ENCODE peak calls at places on chromosomes 11 and 22, in four cellular contexts. B is KBM-7, N is NCI-H524 treated with DMSO at 0.1 percent for 48 hours, A is erythroblast. Z is an unnamed sample.

GRCh38 chr22:46584081-46584903 is 35.9 kb upstream of the GRAMD4 start:
- DNase-seq in B (no peak), N (no peak), A (no peak), Z (no peak)

GRCh38 chr11:63670738-63671321 is 346 bp downstream of the ATL3 start:
- DNase-seq in B (no peak), N (no peak), A (peak), Z (peak)

GRCh38 chr22:29083576-29084566 is 11.0 kb downstream of the KREMEN1 start:
- DNase-seq in B (no peak), N (no peak), A (no peak), Z (peak)

GRCh38 chr22:48138427-48138826 is 1376.0 kb downstream of the TBC1D22A start:
- DNase-seq in B (no peak), N (no peak), A (no peak), Z (no peak)

GRCh38 chr22:24051028-24051427 is 39.9 kb downstream of the CABIN1 start:
- DNase-seq in B (no peak), N (no peak), A (no peak), Z (no peak)

GRCh38 chr11:87870081-87870480 is 305.2 kb downstream of the RAB38 start:
- DNase-seq in B (no peak), N (no peak), A (no peak), Z (no peak)

GRCh38 chr11:82775736-82776346 is 42.2 kb upstream of the FAM181B start:
- DNase-seq in B (peak), N (no peak), A (peak), Z (peak)

GRCh38 chr11:65410936-65411680 is 11.5 kb upstream of the NEAT1 start:
- DNase-seq in B (no peak), N (no peak), A (no peak), Z (no peak)

GRCh38 chr11:82864268-82864667 is 36.0 kb downstream of the PRCP start:
- DNase-seq in B (peak), N (peak), A (peak), Z (peak)

GRCh38 chr22:45429921-45430775 is 16.7 kb downstream of the RIBC2 start:
- DNase-seq in B (no peak), N (no peak), A (no peak), Z (no peak)

GRCh38 chr11:60970369-60970774 is 1.1 kb upstream of the CD6 start:
- DNase-seq in B (peak), N (no peak), A (peak), Z (peak)

GRCh38 chr11:91804057-91804456 is 420.6 kb upstream of the FAT3 start:
- DNase-seq in B (no peak), N (no peak), A (no peak), Z (peak)

GRCh38 chr11:13535819-13536218 is 40.0 kb upstream of the PTH start:
- DNase-seq in B (peak), N (no peak), A (peak), Z (peak)

GRCh38 chr22:43666511-43666910 is 145.6 kb downstream of the EFCAB6 start:
- DNase-seq in B (no peak), N (no peak), A (no peak), Z (no peak)

GRCh38 chr11:17256512-17256911 is 20.0 kb upstream of the NUCB2 start:
- DNase-seq in B (no peak), N (no peak), A (no peak), Z (no peak)

Z was measured in OCI-M1.